ENCODE peak calls at places on chromosomes 1 and 21, in seven cellular contexts. W, R, G, E, J, P and V are unnamed samples.

GRCh38 chr1:25197982-25198681 is 34.2 kb downstream of the SYF2 start:
- DNase-seq in R (no peak), E (no peak), G (no peak), W (no peak), P (no peak), J (no peak), V (no peak)

GRCh38 chr1:160951443-160952128 is 3.0 kb downstream of the ITLN2 start:
- DNase-seq in J (peak; percentile 80), R (peak; percentile 82), E (peak; percentile 76), W (peak; percentile 43), G (peak; percentile 41), P (peak; percentile 52), V (peak; percentile 87)

GRCh38 chr1:114756009-114756892 is 1.5 kb downstream of the CSDE1 start:
- DNase-seq in P (peak; percentile 55), R (no peak), E (no peak), J (no peak), W (no peak), G (peak; percentile 45), V (no peak)

GRCh38 chr1:68175621-68176398 is 56.5 kb downstream of the WLS start:
- DNase-seq in W (no peak), R (no peak), G (peak; percentile 32), J (peak; percentile 68), E (no peak), P (peak; percentile 38), V (no peak)

GRCh38 chr21:34743831-34744230 is 75.0 kb downstream of the CLIC6 start:
- DNase-seq in R (no peak), P (no peak), J (no peak), E (no peak), G (peak; percentile 76), W (no peak), V (no peak)

GRCh38 chr1:94919241-94920030 is 7.5 kb downstream of the CNN3 start:
- DNase-seq in P (no peak), R (no peak), W (no peak), E (no peak), J (no peak), G (no peak), V (no peak)

GRCh38 chr1:119475866-119476439 is 31.1 kb upstream of the HSD3B1 start:
- DNase-seq in W (peak; percentile 37), P (peak; percentile 27), R (peak; percentile 85), E (peak; percentile 89), G (peak; percentile 21), J (peak; percentile 84), V (peak; percentile 88)

GRCh38 chr1:145891143-145891542 is 5.5 kb upstream of the ANKRD35 start:
- DNase-seq in G (peak; percentile 17), R (no peak), W (no peak), P (no peak), E (no peak), J (no peak), V (no peak)

GRCh38 chr1:163824006-163824405 is 502.3 kb downstream of the NUF2 start:
- DNase-seq in E (no peak), P (no peak), J (no peak), W (no peak), G (peak; percentile 43), R (no peak), V (no peak)

DNA sequence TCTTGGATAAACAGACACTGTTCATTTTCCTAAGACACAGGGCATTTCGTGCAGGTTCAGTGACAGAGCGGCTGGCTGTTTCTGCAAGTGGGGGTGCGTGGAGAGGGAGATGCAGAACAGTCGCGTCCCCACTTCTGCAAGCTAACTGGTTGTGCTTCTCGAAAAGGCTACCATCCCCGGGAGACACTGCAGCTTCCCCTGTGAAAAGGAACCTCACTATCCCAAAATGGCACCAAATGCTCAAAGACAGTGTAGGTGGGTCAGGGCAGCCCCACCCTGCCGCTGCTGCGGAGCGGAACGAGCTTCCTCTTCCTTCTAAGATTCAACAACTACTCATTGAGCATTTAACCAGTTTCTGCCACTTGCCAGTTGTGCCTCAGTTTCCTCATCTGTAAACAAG is 19.2 kb upstream of the BACE2 start:
- DNase-seq in J (no peak), P (no peak), W (no peak), E (no peak), R (no peak), G (no peak), V (no peak)
- H3K4ac ChIP-seq in J (no peak overlapping the region), P (no peak overlapping the region), W (no peak overlapping the region), E (no peak overlapping the region), R (no peak overlapping the region), G (no peak overlapping the region), V (no peak overlapping the region)

GRCh38 chr1:159077657-159077961 is 1.0 kb upstream of the AIM2 start:
- DNase-seq in R (no peak), W (no peak), G (no peak), J (no peak), E (no peak), P (no peak), V (no peak)
- H3K9ac ChIP-seq in R (no peak overlapping the region), W (no peak overlapping the region), G (no peak overlapping the region), J (no peak overlapping the region), E (no peak overlapping the region), P (no peak overlapping the region), V (no peak overlapping the region)

GRCh38 chr1:60965280-60965854 is 117.0 kb upstream of the NFIA start:
- DNase-seq in W (no peak), J (no peak), P (no peak), R (no peak), E (no peak), G (no peak), V (peak; percentile 27)
- H2BK5ac ChIP-seq in W (no peak overlapping the region), J (no peak overlapping the region), P (no peak overlapping the region), R (no peak overlapping the region), E (no peak overlapping the region), G (no peak overlapping the region), V (no peak overlapping the region)

GRCh38 chr1:215669806-215670485 is 102.8 kb downstream of the KCTD3 start:
- DNase-seq in E (peak; percentile 43), R (no peak), G (peak; percentile 54), W (no peak), J (no peak), P (no peak), V (peak; percentile 77)

GRCh38 chr1:215672482-215672881 is 105.4 kb downstream of the KCTD3 start:
- DNase-seq in R (no peak), P (no peak), E (no peak), J (no peak), G (no peak), W (no peak), V (no peak)

GRCh38 chr1:215665212-215665611 is 98.1 kb downstream of the KCTD3 start:
- DNase-seq in P (peak; percentile 7), G (peak; percentile 94), J (no peak), R (no peak), E (no peak), W (no peak), V (no peak)

GRCh38 chr1:215667796-215668195 is 100.7 kb downstream of the KCTD3 start:
- DNase-seq in J (no peak), P (no peak), R (no peak), E (no peak), G (no peak), W (no peak), V (no peak)
- H3K4ac ChIP-seq in J (no peak overlapping the region), P (no peak overlapping the region), R (no peak overlapping the region), E (no peak overlapping the region), G (no peak overlapping the region), W (no peak overlapping the region), V (no peak overlapping the region)

DNA sequence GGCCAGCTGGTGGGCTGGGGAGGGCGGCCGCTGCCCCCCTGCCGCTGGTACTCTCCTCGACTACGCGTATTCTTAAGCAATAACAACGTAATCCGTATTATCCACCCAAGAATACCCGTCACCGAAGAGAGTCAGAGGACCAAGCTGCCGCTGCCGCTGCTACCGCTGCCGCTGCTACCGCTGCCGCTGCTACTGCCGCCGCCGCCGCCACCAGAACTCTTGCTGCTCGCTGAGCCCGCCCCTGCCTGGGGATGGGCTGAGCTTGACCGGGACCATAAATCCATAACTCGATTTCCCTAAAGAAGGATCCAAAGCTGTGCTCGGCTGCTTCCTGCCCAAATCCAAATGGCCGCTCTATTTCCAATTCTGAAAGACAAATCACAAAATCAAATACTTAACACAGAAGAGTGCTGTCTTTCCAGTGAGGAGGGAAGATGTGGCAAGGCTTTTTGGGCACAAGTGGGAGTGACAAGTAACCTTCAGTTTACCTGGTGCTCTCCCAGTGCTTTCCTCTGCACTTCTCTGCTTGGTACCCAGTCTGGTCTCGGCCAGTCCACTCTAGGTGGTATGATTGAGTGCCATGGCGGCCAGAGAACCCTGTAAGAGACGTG is 125.3 kb upstream of the DPYD start:
- DNase-seq in R (peak; percentile 65), J (no peak), W (no peak), P (peak; percentile 51), E (peak; percentile 48), G (peak; percentile 51), V (peak; percentile 44)
- H3K9ac ChIP-seq in R (no peak overlapping the region), J (no peak overlapping the region), W (peak overlapping the region; percentile 13), P (peak overlapping the region; percentile 83), E (no peak overlapping the region), G (peak overlapping the region; percentile 92), V (no peak overlapping the region)

GRCh38 chr1:173560300-173560699 is 42.6 kb downstream of the SLC9C2 start:
- DNase-seq in G (no peak), R (no peak), J (no peak), E (no peak), P (no peak), W (no peak), V (no peak)

GRCh38 chr1:173555651-173556305 is 47.1 kb downstream of the SLC9C2 start:
- DNase-seq in J (no peak), R (no peak), P (no peak), W (no peak), G (no peak), E (no peak), V (no peak)

GRCh38 chr1:173562813-173563212 is 40.1 kb downstream of the SLC9C2 start:
- DNase-seq in P (no peak), R (no peak), W (no peak), E (peak; percentile 47), G (no peak), J (peak; percentile 48), V (peak; percentile 75)

GRCh38 chr1:173561263-173561662 is 41.6 kb downstream of the SLC9C2 start:
- DNase-seq in W (no peak), P (no peak), J (no peak), R (no peak), G (no peak), E (no peak), V (no peak)
- H2BK5ac ChIP-seq in W (no peak overlapping the region), P (no peak overlapping the region), J (no peak overlapping the region), R (no peak overlapping the region), G (no peak overlapping the region), E (no peak overlapping the region), V (no peak overlapping the region)